ENCODE peak calls at places on chromosomes 5 and 9, in nine cellular contexts. One of them, this sample, is unnamed.

GRCh38 chr5:66143473-66144073 is 527 bp upstream of the SREK1 start:
- DNase-seq in neural progenitor cell: no peak
- DNase-seq in GM23338: no peak
- DNase-seq in GM23248: no peak
- DNase-seq in HCT116: no peak
- DNase-seq in PC-3: no peak
- DNase-seq in MM.1S: peak; percentile 11
- DNase-seq in hepatocyte: no peak
- DNase-seq in SK-N-SH: no peak
- DNase-seq in this sample: no peak

GRCh38 chr5:31809037-31809910 is 170.3 kb downstream of the PDZD2 start:
- DNase-seq in HCT116: peak; percentile 68
- DNase-seq in PC-3: peak; percentile 84
- DNase-seq in MM.1S: peak; percentile 68
- DNase-seq in GM23248: peak; percentile 84
- DNase-seq in SK-N-SH: peak; percentile 82
- DNase-seq in GM23338: peak; percentile 86
- DNase-seq in neural progenitor cell: peak; percentile 83
- DNase-seq in hepatocyte: peak; percentile 82
- DNase-seq in this sample: peak; percentile 54

GRCh38 chr5:150513375-150514309 is 5.7 kb downstream of the NDST1 start:
- DNase-seq in PC-3: no peak
- DNase-seq in neural progenitor cell: no peak
- DNase-seq in SK-N-SH: peak; percentile 68
- DNase-seq in hepatocyte: no peak
- DNase-seq in GM23338: peak; percentile 59
- DNase-seq in HCT116: no peak
- DNase-seq in MM.1S: no peak
- DNase-seq in GM23248: peak; percentile 32
- DNase-seq in this sample: no peak

GRCh38 chr5:102971693-102972293 is 148.1 kb downstream of the GIN1 start:
- DNase-seq in MM.1S: peak; percentile 11
- DNase-seq in PC-3: peak; percentile 70
- DNase-seq in neural progenitor cell: peak; percentile 21
- DNase-seq in GM23248: peak; percentile 80
- DNase-seq in SK-N-SH: no peak
- DNase-seq in GM23338: peak; percentile 37
- DNase-seq in HCT116: peak; percentile 26
- DNase-seq in hepatocyte: peak; percentile 28
- DNase-seq in this sample: peak; percentile 5

GRCh38 chr5:85453026-85453349 is 1068.3 kb upstream of the EDIL3 start:
- DNase-seq in GM23248: no peak
- DNase-seq in GM23338: no peak
- DNase-seq in hepatocyte: no peak
- DNase-seq in HCT116: no peak
- DNase-seq in SK-N-SH: no peak
- DNase-seq in neural progenitor cell: no peak
- DNase-seq in PC-3: peak; percentile 10
- DNase-seq in MM.1S: no peak
- DNase-seq in this sample: no peak

GRCh38 chr5:52598954-52599353 is 188.8 kb upstream of the ITGA1 start:
- DNase-seq in MM.1S: no peak
- DNase-seq in HCT116: no peak
- DNase-seq in SK-N-SH: no peak
- DNase-seq in neural progenitor cell: no peak
- DNase-seq in GM23338: no peak
- DNase-seq in hepatocyte: peak; percentile 49
- DNase-seq in PC-3: no peak
- DNase-seq in GM23248: no peak
- DNase-seq in this sample: no peak

GRCh38 chr5:93018461-93018860 is 562.6 kb downstream of the NR2F1-AS1 start:
- DNase-seq in GM23248: peak; percentile 51
- DNase-seq in HCT116: no peak
- DNase-seq in hepatocyte: no peak
- DNase-seq in neural progenitor cell: no peak
- DNase-seq in MM.1S: no peak
- DNase-seq in PC-3: no peak
- DNase-seq in SK-N-SH: no peak
- DNase-seq in GM23338: no peak
- DNase-seq in this sample: no peak

GRCh38 chr5:10335711-10336470 is 17.6 kb upstream of the MARCHF6 start:
- DNase-seq in GM23338: no peak
- DNase-seq in PC-3: no peak
- DNase-seq in SK-N-SH: no peak
- DNase-seq in HCT116: no peak
- DNase-seq in hepatocyte: no peak
- DNase-seq in GM23248: no peak
- DNase-seq in neural progenitor cell: no peak
- DNase-seq in MM.1S: no peak
- DNase-seq in this sample: no peak

GRCh38 chr5:141031006-141031405 is 20.2 kb upstream of the PCDHB1 start:
- DNase-seq in neural progenitor cell: no peak
- DNase-seq in PC-3: no peak
- DNase-seq in GM23248: no peak
- DNase-seq in HCT116: no peak
- DNase-seq in GM23338: no peak
- DNase-seq in SK-N-SH: no peak
- DNase-seq in MM.1S: no peak
- DNase-seq in hepatocyte: no peak
- DNase-seq in this sample: no peak

GRCh38 chr5:73437126-73438047 is 11.2 kb downstream of the FOXD1 start:
- DNase-seq in GM23338: peak; percentile 82
- DNase-seq in HCT116: peak; percentile 48
- DNase-seq in PC-3: peak; percentile 80
- DNase-seq in GM23248: peak; percentile 90
- DNase-seq in hepatocyte: peak; percentile 42
- DNase-seq in neural progenitor cell: peak; percentile 91
- DNase-seq in MM.1S: peak; percentile 43
- DNase-seq in SK-N-SH: peak; percentile 69
- DNase-seq in this sample: no peak

GRCh38 chr9:96020822-96021615 is 145.5 kb downstream of the ERCC6L2 start:
- DNase-seq in GM23338: peak; percentile 67
- DNase-seq in GM23248: peak; percentile 55
- DNase-seq in hepatocyte: peak; percentile 50
- DNase-seq in SK-N-SH: peak; percentile 86
- DNase-seq in PC-3: no peak
- DNase-seq in MM.1S: no peak
- DNase-seq in HCT116: no peak
- DNase-seq in neural progenitor cell: peak; percentile 64
- DNase-seq in this sample: no peak

GRCh38 chr5:159340511-159340910 is 10.2 kb upstream of the IL12B start:
- DNase-seq in SK-N-SH: no peak
- DNase-seq in hepatocyte: no peak
- DNase-seq in HCT116: no peak
- DNase-seq in PC-3: no peak
- DNase-seq in GM23248: no peak
- DNase-seq in GM23338: no peak
- DNase-seq in MM.1S: no peak
- DNase-seq in neural progenitor cell: no peak
- DNase-seq in this sample: no peak

GRCh38 chr9:131851414-131851813 is 111.5 kb upstream of the RAPGEF1 start:
- DNase-seq in MM.1S: no peak
- DNase-seq in SK-N-SH: no peak
- DNase-seq in GM23248: no peak
- DNase-seq in neural progenitor cell: no peak
- DNase-seq in PC-3: no peak
- DNase-seq in HCT116: no peak
- DNase-seq in GM23338: no peak
- DNase-seq in hepatocyte: no peak
- DNase-seq in this sample: no peak

GRCh38 chr5:178398856-178399722 is 166.5 kb upstream of the PHYKPL start:
- DNase-seq in HCT116: no peak
- DNase-seq in neural progenitor cell: no peak
- DNase-seq in hepatocyte: peak; percentile 32
- DNase-seq in GM23248: no peak
- DNase-seq in PC-3: no peak
- DNase-seq in MM.1S: no peak
- DNase-seq in SK-N-SH: peak; percentile 68
- DNase-seq in GM23338: no peak
- DNase-seq in this sample: no peak

GRCh38 chr5:134112726-134113571 is 1.5 kb upstream of the TCF7 start:
- DNase-seq in GM23338: peak; percentile 31
- DNase-seq in MM.1S: no peak
- DNase-seq in SK-N-SH: no peak
- DNase-seq in neural progenitor cell: no peak
- DNase-seq in HCT116: no peak
- DNase-seq in hepatocyte: no peak
- DNase-seq in GM23248: no peak
- DNase-seq in PC-3: no peak
- DNase-seq in this sample: no peak

GRCh38 chr5:134111741-134112647 is 2.5 kb upstream of the TCF7 start:
- DNase-seq in MM.1S: no peak
- DNase-seq in SK-N-SH: no peak
- DNase-seq in neural progenitor cell: no peak
- DNase-seq in HCT116: no peak
- DNase-seq in GM23248: peak; percentile 77
- DNase-seq in PC-3: no peak
- DNase-seq in GM23338: no peak
- DNase-seq in hepatocyte: peak; percentile 47
- DNase-seq in this sample: no peak

GRCh38 chr5:134113908-134114875 is at the start of gene TCF7:
- DNase-seq in GM23248: peak; percentile 96
- DNase-seq in hepatocyte: peak; percentile 94
- DNase-seq in MM.1S: peak; percentile 76
- DNase-seq in PC-3: peak; percentile 75
- DNase-seq in GM23338: peak; percentile 92
- DNase-seq in neural progenitor cell: peak; percentile 95
- DNase-seq in SK-N-SH: peak; percentile 99
- DNase-seq in HCT116: peak; percentile 50
- DNase-seq in this sample: peak; percentile 81

GRCh38 chr5:134114886-134115805 is 665 bp downstream of the TCF7 start:
- DNase-seq in HCT116: no peak
- DNase-seq in MM.1S: peak; percentile 9
- DNase-seq in GM23248: peak; percentile 35
- DNase-seq in neural progenitor cell: peak; percentile 65
- DNase-seq in PC-3: no peak
- DNase-seq in SK-N-SH: peak; percentile 84
- DNase-seq in hepatocyte: peak; percentile 60
- DNase-seq in GM23338: peak; percentile 91
- DNase-seq in this sample: peak; percentile 20

DNA sequence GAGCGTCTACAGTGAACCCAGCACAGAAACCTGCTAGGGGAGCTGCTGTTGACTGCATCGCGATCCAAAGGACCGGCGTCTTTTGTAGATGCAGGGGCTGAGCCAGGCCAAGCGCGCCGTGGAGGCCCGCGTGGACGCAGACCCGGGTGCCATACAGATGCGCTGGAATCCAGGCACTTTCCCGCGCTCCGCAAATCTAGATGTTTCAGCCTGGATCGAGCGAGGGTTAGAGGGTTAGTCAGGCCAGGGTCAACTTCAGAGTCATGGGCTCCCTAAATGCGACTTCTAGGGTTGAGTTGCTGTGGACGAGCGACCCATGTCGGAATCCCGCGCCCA is 941 bp upstream of the TCF7 start:
- DNase-seq in MM.1S: no peak
- DNase-seq in GM23248: no peak
- DNase-seq in neural progenitor cell: no peak
- DNase-seq in HCT116: no peak
- DNase-seq in SK-N-SH: no peak
- DNase-seq in PC-3: no peak
- DNase-seq in hepatocyte: no peak
- DNase-seq in GM23338: no peak
- DNase-seq in this sample: no peak
- H2AFZ ChIP-seq in MM.1S: peak overlapping the region; percentile 100
- H2AFZ ChIP-seq in GM23248: peak overlapping the region; percentile 85
- H2AFZ ChIP-seq in neural progenitor cell: no peak overlapping the region
- H2AFZ ChIP-seq in HCT116: no peak overlapping the region
- H2AFZ ChIP-seq in SK-N-SH: no peak overlapping the region
- H2AFZ ChIP-seq in PC-3: no peak overlapping the region
- H2AFZ ChIP-seq in hepatocyte: peak overlapping the region; percentile 96
- H2AFZ ChIP-seq in GM23338: peak overlapping the region; percentile 94
- H2AFZ ChIP-seq in this sample: no peak overlapping the region

DNA sequence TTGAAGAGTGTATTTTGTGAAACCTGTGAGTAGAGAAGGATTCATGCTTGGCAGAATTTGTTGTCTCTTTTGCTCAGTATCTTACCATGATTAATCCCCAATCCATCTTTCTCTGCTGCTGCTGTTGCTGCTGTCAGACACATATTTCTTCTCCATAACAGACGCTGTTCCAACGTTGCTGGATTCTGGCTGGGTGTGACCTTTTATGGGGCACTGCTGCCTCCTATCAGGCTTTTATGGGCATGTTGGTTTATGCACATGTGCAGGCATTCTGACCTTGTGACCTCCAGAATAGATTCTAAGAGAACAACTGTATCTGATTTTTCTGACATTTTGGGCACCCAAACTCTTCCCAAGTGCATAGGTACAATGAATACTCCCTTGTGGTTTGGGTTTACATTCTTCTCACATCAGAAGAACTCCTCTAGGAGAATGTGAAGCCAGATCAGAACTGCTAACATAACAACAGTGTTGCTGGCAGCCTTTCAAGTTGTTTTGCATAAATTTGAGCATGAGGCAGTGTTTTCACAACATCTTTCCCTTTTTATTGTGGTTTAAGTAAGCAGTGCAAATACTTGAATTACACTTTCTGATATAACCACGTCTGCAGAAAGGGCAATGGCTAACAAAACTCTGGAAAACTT is 9.2 kb upstream of the ISL1 start:
- DNase-seq in HCT116: no peak
- DNase-seq in MM.1S: no peak
- DNase-seq in PC-3: no peak
- DNase-seq in neural progenitor cell: no peak
- DNase-seq in GM23248: no peak
- DNase-seq in SK-N-SH: peak; percentile 20
- DNase-seq in hepatocyte: no peak
- DNase-seq in GM23338: no peak
- DNase-seq in this sample: no peak
- TF ChIP-seq EZH2phosphoT487 in HCT116: no peak
- TF ChIP-seq EZH2phosphoT487 in MM.1S: no peak
- TF ChIP-seq EZH2phosphoT487 in PC-3: no peak
- TF ChIP-seq EZH2phosphoT487 in neural progenitor cell: no peak
- TF ChIP-seq EZH2phosphoT487 in GM23248: no peak
- TF ChIP-seq EZH2phosphoT487 in SK-N-SH: no peak
- TF ChIP-seq EZH2phosphoT487 in hepatocyte: no peak
- TF ChIP-seq EZH2phosphoT487 in GM23338: no peak
- TF ChIP-seq EZH2phosphoT487 in this sample: no peak

DNA sequence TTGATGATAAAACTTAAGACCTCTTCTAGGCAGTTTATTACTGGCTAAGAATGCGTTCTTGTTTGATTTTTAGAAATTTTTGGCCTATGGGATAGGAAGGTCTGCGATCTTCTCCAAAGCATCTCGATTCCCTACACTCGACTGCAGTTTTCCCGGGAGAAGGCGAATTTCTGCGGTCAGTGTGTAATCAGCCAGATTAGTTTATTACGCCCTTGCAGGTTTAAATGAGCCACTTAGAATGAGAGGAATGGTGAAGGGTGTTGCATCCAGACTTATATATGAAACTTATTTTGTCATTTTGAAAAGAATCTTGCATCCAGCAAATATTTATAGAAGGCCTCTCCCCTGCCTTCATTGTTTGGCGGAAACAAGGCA is 1.2 kb downstream of the MTAP start:
- DNase-seq in SK-N-SH: no peak
- DNase-seq in hepatocyte: no peak
- DNase-seq in GM23338: no peak
- DNase-seq in PC-3: no peak
- DNase-seq in GM23248: no peak
- DNase-seq in HCT116: no peak
- DNase-seq in neural progenitor cell: no peak
- DNase-seq in MM.1S: no peak
- DNase-seq in this sample: no peak
- H2AFZ ChIP-seq in SK-N-SH: peak overlapping the region; percentile 98
- H2AFZ ChIP-seq in hepatocyte: peak overlapping the region; percentile 80
- H2AFZ ChIP-seq in GM23338: no peak overlapping the region
- H2AFZ ChIP-seq in PC-3: peak overlapping the region; percentile 96
- H2AFZ ChIP-seq in GM23248: peak overlapping the region; percentile 90
- H2AFZ ChIP-seq in HCT116: no peak overlapping the region
- H2AFZ ChIP-seq in neural progenitor cell: peak overlapping the region; percentile 72
- H2AFZ ChIP-seq in MM.1S: peak overlapping the region; percentile 45
- H2AFZ ChIP-seq in this sample: peak overlapping the region; percentile 93

GRCh38 chr5:59768204-59769040 is 125.1 kb downstream of the PDE4D start:
- DNase-seq in neural progenitor cell: peak; percentile 93
- DNase-seq in GM23248: peak; percentile 70
- DNase-seq in hepatocyte: peak; percentile 85
- DNase-seq in MM.1S: no peak
- DNase-seq in GM23338: peak; percentile 81
- DNase-seq in SK-N-SH: peak; percentile 41
- DNase-seq in HCT116: no peak
- DNase-seq in PC-3: peak; percentile 65
- DNase-seq in this sample: no peak
- TF ChIP-seq EZH2phosphoT487 in neural progenitor cell: peak; percentile 49
- TF ChIP-seq EZH2phosphoT487 in GM23248: no peak
- TF ChIP-seq EZH2phosphoT487 in hepatocyte: no peak
- TF ChIP-seq EZH2phosphoT487 in MM.1S: no peak
- TF ChIP-seq EZH2phosphoT487 in GM23338: no peak
- TF ChIP-seq EZH2phosphoT487 in SK-N-SH: no peak
- TF ChIP-seq EZH2phosphoT487 in HCT116: no peak
- TF ChIP-seq EZH2phosphoT487 in PC-3: no peak
- TF ChIP-seq EZH2phosphoT487 in this sample: no peak

This sample was measured in OCI-LY7.